ENCODE peak calls at places on chromosomes 4 and X, in four cellular contexts. T, S, B and Q are unnamed samples.

GRCh38 chr4:61890321-61890720 is 690.2 kb downstream of the ADGRL3 start:
- DNase-seq in B (no peak), S (no peak), T (no peak), Q (no peak)

GRCh38 chr4:137621056-137621455 is 88.8 kb upstream of the PCDH18 start:
- DNase-seq in B (no peak), T (no peak), S (no peak), Q (no peak)

GRCh38 chr4:176587920-176588319 is 204.8 kb downstream of the VEGFC start:
- DNase-seq in S (no peak), B (peak; percentile 96), T (no peak), Q (no peak)

GRCh38 chr4:84697615-84698201 is 114.8 kb downstream of the CDS1 start:
- DNase-seq in S (no peak), B (no peak), T (no peak), Q (no peak)

GRCh38 chr4:157425897-157426296 is 205.4 kb downstream of the GRIA2 start:
- DNase-seq in T (no peak), B (no peak), S (no peak), Q (no peak)

GRCh38 chrX:113384628-113385027 is 544.0 kb upstream of the AMOT start:
- DNase-seq in T (no peak), S (no peak), B (peak; percentile 87), Q (no peak)

GRCh38 chr4:84530871-84531270 is 31.8 kb upstream of the NKX6-1 start:
- DNase-seq in B (peak; percentile 26), S (no peak), T (no peak), Q (no peak)

GRCh38 chr4:36255575-36255974 is 11.3 kb upstream of the ARAP2 start:
- DNase-seq in B (no peak), T (no peak), S (peak; percentile 84), Q (peak; percentile 92)

GRCh38 chr4:31714238-31714637 is 994.1 kb downstream of the PCDH7 start:
- DNase-seq in B (no peak), T (no peak), S (no peak), Q (no peak)
- H3K4me3 ChIP-seq in B (no peak overlapping the region), T (no peak overlapping the region), S (no peak overlapping the region), Q (no peak overlapping the region)

GRCh38 chr4:170005472-170005871 is 20.7 kb downstream of the MFAP3L start:
- DNase-seq in B (no peak), T (no peak), S (no peak), Q (no peak)
- TF ChIP-seq CTCF in B (no peak), T (no peak), S (no peak), Q (no peak)

DNA sequence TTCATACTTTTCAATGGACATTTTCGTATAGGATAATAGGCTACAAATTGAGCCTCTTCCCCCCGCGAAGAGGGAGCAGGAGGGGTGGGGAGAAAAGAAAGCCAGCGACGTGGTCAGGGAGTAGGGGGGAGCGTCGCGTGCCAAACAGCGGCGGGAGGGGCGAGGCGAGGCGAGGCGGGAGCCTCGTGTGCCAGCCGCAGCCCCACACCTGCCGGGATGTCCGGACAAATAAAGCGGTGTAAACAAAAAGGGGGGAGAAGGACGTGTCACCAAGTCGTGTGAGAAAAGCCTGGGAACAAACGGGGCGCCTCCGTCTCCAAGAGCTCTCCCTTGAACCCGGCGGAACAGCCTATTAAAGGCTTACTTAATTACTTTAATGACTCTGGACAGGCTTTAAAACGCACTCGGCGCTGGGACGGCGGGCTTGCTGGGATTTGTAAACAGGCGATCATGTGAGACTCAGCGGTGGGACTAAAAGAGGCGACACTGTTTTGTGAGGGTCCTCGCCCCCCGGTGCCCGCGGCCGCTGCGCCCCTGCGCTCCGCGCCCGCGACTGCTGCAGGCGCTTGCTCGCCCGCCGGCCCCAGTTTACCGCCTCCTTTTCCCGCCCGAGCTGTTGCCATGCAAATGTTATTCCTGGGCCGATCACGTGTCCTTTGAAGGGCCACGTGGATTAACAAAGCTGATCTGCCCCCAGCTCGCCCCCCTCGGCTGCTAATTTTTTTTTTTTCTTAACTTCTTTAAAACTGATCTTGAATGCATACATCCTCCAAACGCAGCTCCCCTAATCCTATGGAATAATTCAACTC is at the start of gene HELT:
- DNase-seq in S (no peak), T (no peak), B (no peak), Q (no peak)
- H3K4me3 ChIP-seq in S (no peak within 1 kb of the TSS), T (no peak within 1 kb of the TSS), B (peak within 1 kb of the TSS; percentile 21), Q (no peak within 1 kb of the TSS)

GRCh38 chr4:122224348-122224747 is 72.2 kb downstream of the BLTP1 start:
- DNase-seq in B (peak; percentile 21), T (no peak), S (no peak), Q (peak; percentile 10)
- TF ChIP-seq CTCF in B (peak; percentile 37), T (no peak), S (no peak), Q (peak; percentile 12)

GRCh38 chr4:81213671-81214070 is 1.4 kb downstream of the PRKG2 start:
- DNase-seq in T (no peak), B (no peak), S (no peak), Q (no peak)
- H3K4me3 ChIP-seq in T (no peak overlapping the region), B (no peak overlapping the region), S (no peak overlapping the region), Q (no peak overlapping the region)